ENCODE peak calls at places on chromosomes 7 and 10, in seven cellular contexts. One of them, this sample, is unnamed.

GRCh38 chr7:122465296-122465695 is 160.7 kb upstream of the FEZF1 start:
- DNase-seq in psoas muscle: no peak
- DNase-seq in dermis blood vessel endothelial cell: no peak
- DNase-seq in activated naive CD4-positive, alpha-beta T cell treated with anti-CD3 and anti-CD28 coated beads, Interleukin-2, amount 50 U/mL, for 72 hours: no peak
- DNase-seq in stimulated activated CD8-positive, alpha-beta memory T cell treated with anti-CD3 and anti-CD28 coated beads, Interleukin-15, amount 100 ng/mL, for 4 hours: no peak
- DNase-seq in dermis microvascular lymphatic vessel endothelial cell: no peak
- DNase-seq in substantia nigra: no peak
- DNase-seq in this sample: no peak

GRCh38 chr7:11830582-11831382 is 1.2 kb downstream of the THSD7A start:
- DNase-seq in substantia nigra: no peak
- DNase-seq in stimulated activated CD8-positive, alpha-beta memory T cell treated with anti-CD3 and anti-CD28 coated beads, Interleukin-15, amount 100 ng/mL, for 4 hours: no peak
- DNase-seq in activated naive CD4-positive, alpha-beta T cell treated with anti-CD3 and anti-CD28 coated beads, Interleukin-2, amount 50 U/mL, for 72 hours: no peak
- DNase-seq in dermis microvascular lymphatic vessel endothelial cell: no peak
- DNase-seq in psoas muscle: no peak
- DNase-seq in dermis blood vessel endothelial cell: peak; percentile 63
- DNase-seq in this sample: peak; percentile 75

GRCh38 chr10:91444211-91444610 is 34.1 kb downstream of the HECTD2 start:
- DNase-seq in dermis microvascular lymphatic vessel endothelial cell: no peak
- DNase-seq in activated naive CD4-positive, alpha-beta T cell treated with anti-CD3 and anti-CD28 coated beads, Interleukin-2, amount 50 U/mL, for 72 hours: no peak
- DNase-seq in psoas muscle: no peak
- DNase-seq in dermis blood vessel endothelial cell: no peak
- DNase-seq in substantia nigra: no peak
- DNase-seq in stimulated activated CD8-positive, alpha-beta memory T cell treated with anti-CD3 and anti-CD28 coated beads, Interleukin-15, amount 100 ng/mL, for 4 hours: no peak
- DNase-seq in this sample: no peak

GRCh38 chr7:36474283-36475010 is 84.8 kb downstream of the ANLN start:
- DNase-seq in psoas muscle: no peak
- DNase-seq in activated naive CD4-positive, alpha-beta T cell treated with anti-CD3 and anti-CD28 coated beads, Interleukin-2, amount 50 U/mL, for 72 hours: no peak
- DNase-seq in dermis microvascular lymphatic vessel endothelial cell: no peak
- DNase-seq in dermis blood vessel endothelial cell: peak; percentile 82
- DNase-seq in stimulated activated CD8-positive, alpha-beta memory T cell treated with anti-CD3 and anti-CD28 coated beads, Interleukin-15, amount 100 ng/mL, for 4 hours: no peak
- DNase-seq in substantia nigra: no peak
- DNase-seq in this sample: peak; percentile 79

GRCh38 chr10:85490431-85490830 is 876.2 kb downstream of the GRID1 start:
- DNase-seq in dermis microvascular lymphatic vessel endothelial cell: no peak
- DNase-seq in substantia nigra: no peak
- DNase-seq in psoas muscle: no peak
- DNase-seq in dermis blood vessel endothelial cell: no peak
- DNase-seq in activated naive CD4-positive, alpha-beta T cell treated with anti-CD3 and anti-CD28 coated beads, Interleukin-2, amount 50 U/mL, for 72 hours: no peak
- DNase-seq in stimulated activated CD8-positive, alpha-beta memory T cell treated with anti-CD3 and anti-CD28 coated beads, Interleukin-15, amount 100 ng/mL, for 4 hours: no peak
- DNase-seq in this sample: no peak

GRCh38 chr7:84196007-84196551 is 1.5 kb upstream of the SEMA3A start:
- DNase-seq in dermis blood vessel endothelial cell: peak; percentile 21
- DNase-seq in substantia nigra: no peak
- DNase-seq in dermis microvascular lymphatic vessel endothelial cell: no peak
- DNase-seq in activated naive CD4-positive, alpha-beta T cell treated with anti-CD3 and anti-CD28 coated beads, Interleukin-2, amount 50 U/mL, for 72 hours: no peak
- DNase-seq in stimulated activated CD8-positive, alpha-beta memory T cell treated with anti-CD3 and anti-CD28 coated beads, Interleukin-15, amount 100 ng/mL, for 4 hours: no peak
- DNase-seq in psoas muscle: no peak
- DNase-seq in this sample: no peak

GRCh38 chr7:91201731-91202130 is 62.5 kb upstream of the FZD1 start:
- DNase-seq in dermis blood vessel endothelial cell: no peak
- DNase-seq in substantia nigra: no peak
- DNase-seq in activated naive CD4-positive, alpha-beta T cell treated with anti-CD3 and anti-CD28 coated beads, Interleukin-2, amount 50 U/mL, for 72 hours: no peak
- DNase-seq in psoas muscle: no peak
- DNase-seq in dermis microvascular lymphatic vessel endothelial cell: no peak
- DNase-seq in stimulated activated CD8-positive, alpha-beta memory T cell treated with anti-CD3 and anti-CD28 coated beads, Interleukin-15, amount 100 ng/mL, for 4 hours: no peak
- DNase-seq in this sample: no peak

GRCh38 chr10:86341361-86341811 is 25.2 kb downstream of the GRID1 start:
- DNase-seq in activated naive CD4-positive, alpha-beta T cell treated with anti-CD3 and anti-CD28 coated beads, Interleukin-2, amount 50 U/mL, for 72 hours: no peak
- DNase-seq in substantia nigra: no peak
- DNase-seq in psoas muscle: no peak
- DNase-seq in stimulated activated CD8-positive, alpha-beta memory T cell treated with anti-CD3 and anti-CD28 coated beads, Interleukin-15, amount 100 ng/mL, for 4 hours: no peak
- DNase-seq in dermis blood vessel endothelial cell: no peak
- DNase-seq in dermis microvascular lymphatic vessel endothelial cell: no peak
- DNase-seq in this sample: no peak

GRCh38 chr10:109773818-109774440 is 149.4 kb downstream of the XPNPEP1 start:
- DNase-seq in dermis blood vessel endothelial cell: peak; percentile 58
- DNase-seq in activated naive CD4-positive, alpha-beta T cell treated with anti-CD3 and anti-CD28 coated beads, Interleukin-2, amount 50 U/mL, for 72 hours: no peak
- DNase-seq in dermis microvascular lymphatic vessel endothelial cell: no peak
- DNase-seq in psoas muscle: no peak
- DNase-seq in substantia nigra: no peak
- DNase-seq in stimulated activated CD8-positive, alpha-beta memory T cell treated with anti-CD3 and anti-CD28 coated beads, Interleukin-15, amount 100 ng/mL, for 4 hours: no peak
- DNase-seq in this sample: peak; percentile 19

GRCh38 chr7:45689797-45690761 is 115.9 kb downstream of the ADCY1 start:
- DNase-seq in psoas muscle: no peak
- DNase-seq in stimulated activated CD8-positive, alpha-beta memory T cell treated with anti-CD3 and anti-CD28 coated beads, Interleukin-15, amount 100 ng/mL, for 4 hours: no peak
- DNase-seq in activated naive CD4-positive, alpha-beta T cell treated with anti-CD3 and anti-CD28 coated beads, Interleukin-2, amount 50 U/mL, for 72 hours: no peak
- DNase-seq in dermis microvascular lymphatic vessel endothelial cell: no peak
- DNase-seq in dermis blood vessel endothelial cell: no peak
- DNase-seq in substantia nigra: no peak
- DNase-seq in this sample: no peak

GRCh38 chr10:114714281-114714741 is 56.2 kb upstream of the ABLIM1 start:
- DNase-seq in dermis microvascular lymphatic vessel endothelial cell: no peak
- DNase-seq in stimulated activated CD8-positive, alpha-beta memory T cell treated with anti-CD3 and anti-CD28 coated beads, Interleukin-15, amount 100 ng/mL, for 4 hours: no peak
- DNase-seq in activated naive CD4-positive, alpha-beta T cell treated with anti-CD3 and anti-CD28 coated beads, Interleukin-2, amount 50 U/mL, for 72 hours: no peak
- DNase-seq in dermis blood vessel endothelial cell: peak; percentile 89
- DNase-seq in substantia nigra: no peak
- DNase-seq in psoas muscle: no peak
- DNase-seq in this sample: peak; percentile 93

GRCh38 chr7:135078051-135078450 is 69.8 kb upstream of the TMEM140 start:
- DNase-seq in dermis blood vessel endothelial cell: no peak
- DNase-seq in substantia nigra: no peak
- DNase-seq in dermis microvascular lymphatic vessel endothelial cell: no peak
- DNase-seq in psoas muscle: no peak
- DNase-seq in activated naive CD4-positive, alpha-beta T cell treated with anti-CD3 and anti-CD28 coated beads, Interleukin-2, amount 50 U/mL, for 72 hours: no peak
- DNase-seq in stimulated activated CD8-positive, alpha-beta memory T cell treated with anti-CD3 and anti-CD28 coated beads, Interleukin-15, amount 100 ng/mL, for 4 hours: no peak
- DNase-seq in this sample: no peak

GRCh38 chr7:110502893-110503465 is 587.9 kb upstream of the LRRN3 start:
- DNase-seq in dermis blood vessel endothelial cell: no peak
- DNase-seq in stimulated activated CD8-positive, alpha-beta memory T cell treated with anti-CD3 and anti-CD28 coated beads, Interleukin-15, amount 100 ng/mL, for 4 hours: no peak
- DNase-seq in psoas muscle: no peak
- DNase-seq in activated naive CD4-positive, alpha-beta T cell treated with anti-CD3 and anti-CD28 coated beads, Interleukin-2, amount 50 U/mL, for 72 hours: no peak
- DNase-seq in substantia nigra: no peak
- DNase-seq in dermis microvascular lymphatic vessel endothelial cell: no peak
- DNase-seq in this sample: no peak

GRCh38 chr7:157397036-157397720 is 60.4 kb downstream of the DNAJB6 start:
- DNase-seq in substantia nigra: no peak
- DNase-seq in dermis microvascular lymphatic vessel endothelial cell: no peak
- DNase-seq in stimulated activated CD8-positive, alpha-beta memory T cell treated with anti-CD3 and anti-CD28 coated beads, Interleukin-15, amount 100 ng/mL, for 4 hours: no peak
- DNase-seq in dermis blood vessel endothelial cell: no peak
- DNase-seq in psoas muscle: no peak
- DNase-seq in activated naive CD4-positive, alpha-beta T cell treated with anti-CD3 and anti-CD28 coated beads, Interleukin-2, amount 50 U/mL, for 72 hours: no peak
- DNase-seq in this sample: no peak

GRCh38 chr7:88792361-88792760 is 3.2 kb downstream of the TEX47 start:
- DNase-seq in dermis microvascular lymphatic vessel endothelial cell: no peak
- DNase-seq in dermis blood vessel endothelial cell: no peak
- DNase-seq in stimulated activated CD8-positive, alpha-beta memory T cell treated with anti-CD3 and anti-CD28 coated beads, Interleukin-15, amount 100 ng/mL, for 4 hours: no peak
- DNase-seq in activated naive CD4-positive, alpha-beta T cell treated with anti-CD3 and anti-CD28 coated beads, Interleukin-2, amount 50 U/mL, for 72 hours: no peak
- DNase-seq in psoas muscle: no peak
- DNase-seq in substantia nigra: no peak
- DNase-seq in this sample: no peak

GRCh38 chr7:155971180-155971770 is 159.0 kb upstream of the SHH start:
- DNase-seq in dermis microvascular lymphatic vessel endothelial cell: no peak
- DNase-seq in psoas muscle: no peak
- DNase-seq in substantia nigra: no peak
- DNase-seq in stimulated activated CD8-positive, alpha-beta memory T cell treated with anti-CD3 and anti-CD28 coated beads, Interleukin-15, amount 100 ng/mL, for 4 hours: no peak
- DNase-seq in activated naive CD4-positive, alpha-beta T cell treated with anti-CD3 and anti-CD28 coated beads, Interleukin-2, amount 50 U/mL, for 72 hours: no peak
- DNase-seq in dermis blood vessel endothelial cell: no peak
- DNase-seq in this sample: no peak

GRCh38 chr7:70679666-70680065 is 452.3 kb upstream of the GALNT17 start:
- DNase-seq in substantia nigra: no peak
- DNase-seq in psoas muscle: no peak
- DNase-seq in dermis blood vessel endothelial cell: no peak
- DNase-seq in dermis microvascular lymphatic vessel endothelial cell: no peak
- DNase-seq in activated naive CD4-positive, alpha-beta T cell treated with anti-CD3 and anti-CD28 coated beads, Interleukin-2, amount 50 U/mL, for 72 hours: no peak
- DNase-seq in stimulated activated CD8-positive, alpha-beta memory T cell treated with anti-CD3 and anti-CD28 coated beads, Interleukin-15, amount 100 ng/mL, for 4 hours: no peak
- DNase-seq in this sample: no peak

GRCh38 chr10:49288341-49289065 is 10.5 kb upstream of the C10orf71 start:
- DNase-seq in stimulated activated CD8-positive, alpha-beta memory T cell treated with anti-CD3 and anti-CD28 coated beads, Interleukin-15, amount 100 ng/mL, for 4 hours: no peak
- DNase-seq in activated naive CD4-positive, alpha-beta T cell treated with anti-CD3 and anti-CD28 coated beads, Interleukin-2, amount 50 U/mL, for 72 hours: no peak
- DNase-seq in dermis blood vessel endothelial cell: peak; percentile 6
- DNase-seq in dermis microvascular lymphatic vessel endothelial cell: no peak
- DNase-seq in substantia nigra: no peak
- DNase-seq in psoas muscle: no peak
- DNase-seq in this sample: no peak

GRCh38 chr7:23938937-23939552 is 229.0 kb downstream of the STK31 start:
- DNase-seq in dermis microvascular lymphatic vessel endothelial cell: no peak
- DNase-seq in substantia nigra: no peak
- DNase-seq in activated naive CD4-positive, alpha-beta T cell treated with anti-CD3 and anti-CD28 coated beads, Interleukin-2, amount 50 U/mL, for 72 hours: no peak
- DNase-seq in dermis blood vessel endothelial cell: no peak
- DNase-seq in psoas muscle: no peak
- DNase-seq in stimulated activated CD8-positive, alpha-beta memory T cell treated with anti-CD3 and anti-CD28 coated beads, Interleukin-15, amount 100 ng/mL, for 4 hours: no peak
- DNase-seq in this sample: no peak

This sample was measured in endothelial cell of umbilical vein.